ENCODE peak calls at places on chromosomes 12 and 14, in eight cellular contexts. P is CD4-positive, CD25-positive, alpha-beta regulatory T cell; B is mammary epithelial cell; W is breast epithelium; V is aorta; K is brain microvascular endothelial cell; T is heart right ventricle; J is PC-3. H is an unnamed sample.

GRCh38 chr14:25049559-25050493 is at the start of gene STXBP6:
- DNase-seq in P (no peak), B (peak; percentile 62), W (no peak), V (peak; percentile 84), K (no peak), T (peak; percentile 83), J (no peak), H (peak; percentile 45)

GRCh38 chr14:65492277-65492676 is 79.7 kb downstream of the FUT8 start:
- DNase-seq in P (no peak), B (no peak), W (no peak), V (no peak), K (no peak), T (no peak), J (no peak), H (no peak)

GRCh38 chr12:52913424-52913821 is 8.5 kb upstream of the KRT8 start:
- DNase-seq in P (no peak), B (no peak), W (no peak), V (no peak), K (no peak), T (no peak), J (no peak), H (no peak)

GRCh38 chr12:23083267-23083666 is 458.3 kb downstream of the ETNK1 start:
- DNase-seq in P (no peak), B (peak; percentile 93), W (no peak), V (no peak), K (peak; percentile 97), T (no peak), J (peak; percentile 16), H (no peak)

GRCh38 chr14:77123381-77124344 is 17.9 kb downstream of the ZDHHC22 start:
- DNase-seq in P (no peak), B (peak; percentile 89), W (peak; percentile 85), V (peak; percentile 73), K (no peak), T (peak; percentile 49), J (peak; percentile 96), H (peak; percentile 83)

GRCh38 chr12:9649532-9649940 is 20.0 kb upstream of the CLEC2D start:
- DNase-seq in P (no peak), B (peak; percentile 33), W (no peak), V (no peak), K (no peak), T (no peak), J (no peak), H (no peak)

GRCh38 chr14:74579447-74580274 is 32.4 kb downstream of the LTBP2 start:
- DNase-seq in P (no peak), B (peak; percentile 95), W (no peak), V (peak; percentile 72), K (peak; percentile 76), T (no peak), J (peak; percentile 97), H (no peak)

GRCh38 chr12:69900720-69901131 is 75.7 kb downstream of the MYRFL start:
- DNase-seq in P (peak; percentile 20), B (peak; percentile 75), W (peak; percentile 71), V (peak; percentile 79), K (peak; percentile 66), T (no peak), J (peak; percentile 86), H (peak; percentile 81)

GRCh38 chr12:121005346-121005815 is 10.9 kb downstream of the C12orf43 start:
- DNase-seq in P (peak; percentile 7), B (peak; percentile 32), W (no peak), V (peak; percentile 59), K (peak; percentile 52), T (no peak), J (peak; percentile 72), H (no peak)

GRCh38 chr12:95325501-95325900 is 107.9 kb downstream of the VEZT start:
- DNase-seq in P (no peak), B (no peak), W (no peak), V (no peak), K (no peak), T (no peak), J (no peak), H (no peak)

GRCh38 chr14:70415788-70416187 is 1.1 kb downstream of the SYNJ2BP start:
- DNase-seq in P (no peak), B (no peak), W (no peak), V (no peak), K (no peak), T (no peak), J (no peak), H (no peak)

GRCh38 chr14:75141967-75142366 is 15.1 kb upstream of the NEK9 start:
- DNase-seq in P (no peak), B (peak; percentile 12), W (no peak), V (no peak), K (peak; percentile 38), T (no peak), J (peak; percentile 22), H (no peak)

GRCh38 chr12:117441751-117442150 is 80.3 kb upstream of the NOS1 start:
- DNase-seq in P (no peak), B (no peak), W (no peak), V (no peak), K (peak; percentile 0), T (peak; percentile 75), J (peak; percentile 76), H (no peak)

GRCh38 chr12:65799331-65799730 is 25.0 kb upstream of the HMGA2 start:
- DNase-seq in P (no peak), B (no peak), W (no peak), V (no peak), K (no peak), T (no peak), J (no peak), H (no peak)

GRCh38 chr12:89138048-89138852 is 214.1 kb downstream of the DUSP6 start:
- DNase-seq in P (no peak), B (peak; percentile 52), W (no peak), V (no peak), K (no peak), T (no peak), J (peak; percentile 61), H (no peak)

GRCh38 chr12:66942741-66943465 is 264.0 kb upstream of the GRIP1 start:
- DNase-seq in P (no peak), B (no peak), W (no peak), V (no peak), K (no peak), T (no peak), J (no peak), H (no peak)

GRCh38 chr12:92088802-92089201 is 56.8 kb downstream of the BTG1 start:
- DNase-seq in P (no peak), B (no peak), W (no peak), V (no peak), K (no peak), T (no peak), J (no peak), H (no peak)

GRCh38 chr12:54463034-54463433 is 10.4 kb downstream of the GTSF1 start:
- DNase-seq in P (no peak), B (peak; percentile 71), W (no peak), V (no peak), K (peak; percentile 38), T (no peak), J (peak; percentile 46), H (no peak)

GRCh38 chr12:54463484-54463883 is 9.9 kb downstream of the GTSF1 start:
- DNase-seq in P (no peak), B (no peak), W (no peak), V (no peak), K (no peak), T (no peak), J (no peak), H (no peak)

GRCh38 chr12:54455760-54456469 is 17.5 kb downstream of the GTSF1 start:
- DNase-seq in P (no peak), B (no peak), W (no peak), V (no peak), K (no peak), T (no peak), J (no peak), H (no peak)

GRCh38 chr12:54460317-54460935 is 13.0 kb downstream of the GTSF1 start:
- DNase-seq in P (no peak), B (no peak), W (no peak), V (no peak), K (no peak), T (no peak), J (peak; percentile 27), H (no peak)

DNA sequence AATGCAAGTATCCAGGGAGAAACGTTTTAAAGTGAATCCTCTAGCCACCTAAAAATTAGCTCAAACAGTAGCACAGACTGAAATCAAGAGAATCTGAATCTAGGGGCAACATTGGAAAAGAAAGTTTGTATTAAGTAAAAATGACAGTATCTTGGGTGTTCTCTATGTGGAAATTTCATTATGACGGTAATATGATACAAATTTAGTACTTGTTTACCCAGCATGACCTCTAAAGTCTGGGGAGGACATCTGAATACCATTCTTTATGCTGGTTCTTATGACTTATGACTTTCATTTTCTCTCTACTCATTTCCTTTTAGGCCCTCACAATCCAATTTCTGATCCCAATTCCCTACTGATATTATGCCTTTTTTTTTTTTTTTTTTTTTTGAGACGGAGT is 14.0 kb downstream of the GTSF1 start:
- DNase-seq in P (no peak), B (no peak), W (no peak), V (no peak), K (no peak), T (no peak), J (no peak), H (no peak)
- H3K27me3 ChIP-seq in P (peaks cover 13% of the 10 kb centered on the region), B (no peaks in the 10 kb centered on the region), W (no peaks in the 10 kb centered on the region), V (no peaks in the 10 kb centered on the region), K (peaks cover 7% of the 10 kb centered on the region), T (no peaks in the 10 kb centered on the region), J (peaks cover 95% of the 10 kb centered on the region), H (no peaks in the 10 kb centered on the region)

DNA sequence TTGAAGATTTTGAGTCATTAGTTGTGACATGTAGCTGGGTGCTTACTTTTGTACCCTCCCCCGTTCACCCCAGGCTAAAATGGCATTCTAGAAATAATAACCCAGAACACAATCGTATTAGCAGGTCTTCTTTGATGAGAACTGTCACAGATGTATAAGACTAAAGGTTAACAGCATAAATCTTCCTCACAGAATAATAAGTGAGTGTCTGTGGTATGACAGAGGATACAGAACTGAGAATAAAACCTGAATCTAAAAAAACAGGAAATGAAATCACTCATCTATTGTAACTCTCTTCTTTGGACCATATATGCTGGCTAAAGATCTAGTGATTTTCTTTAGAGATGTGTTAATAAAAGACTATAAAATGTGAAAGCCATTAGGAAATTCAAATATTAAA is 746.6 kb downstream of the LRFN5 start:
- DNase-seq in P (no peak), B (no peak), W (no peak), V (no peak), K (no peak), T (no peak), J (no peak), H (no peak)
- H3K27ac ChIP-seq in P (no peak overlapping the region), B (no peak overlapping the region), W (no peak overlapping the region), V (no peak overlapping the region), K (no peak overlapping the region), T (no peak overlapping the region), J (no peak overlapping the region), H (no peak overlapping the region)

GRCh38 chr12:31843399-31844095 is 114.7 kb upstream of the AMN1 start:
- DNase-seq in P (no peak), B (no peak), W (no peak), V (no peak), K (no peak), T (no peak), J (no peak), H (no peak)
- H3K27me3 ChIP-seq in P (no peaks in the 10 kb centered on the region), B (no peaks in the 10 kb centered on the region), W (no peaks in the 10 kb centered on the region), V (no peaks in the 10 kb centered on the region), K (no peaks in the 10 kb centered on the region), T (no peaks in the 10 kb centered on the region), J (no peaks in the 10 kb centered on the region), H (no peaks in the 10 kb centered on the region)

DNA sequence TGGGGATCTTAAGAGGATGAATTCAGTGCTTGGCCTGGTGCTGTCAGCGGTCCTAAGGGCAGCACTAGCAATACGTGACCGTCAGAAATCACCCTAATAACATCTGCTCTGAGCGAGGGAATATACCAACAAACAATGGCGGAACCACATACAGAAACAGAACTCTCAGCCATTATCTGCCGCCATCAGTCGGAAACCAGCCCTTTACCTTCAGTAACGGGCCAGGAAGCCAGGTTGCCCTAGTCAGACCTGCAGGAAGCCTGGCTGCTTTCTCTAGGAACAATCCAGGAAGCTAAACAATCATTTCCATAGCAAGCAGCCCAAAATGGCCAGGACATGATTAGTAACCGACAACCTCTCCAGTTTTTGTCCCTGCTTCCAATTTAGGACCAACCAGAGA is 5.6 kb downstream of the CDCA4 start:
- DNase-seq in P (no peak), B (no peak), W (no peak), V (no peak), K (no peak), T (no peak), J (no peak), H (no peak)
- H3K27ac ChIP-seq in P (peak overlapping the region; percentile 66), B (no peak overlapping the region), W (no peak overlapping the region), V (no peak overlapping the region), K (no peak overlapping the region), T (no peak overlapping the region), J (no peak overlapping the region), H (no peak overlapping the region)

H was measured in lung.